ENCODE peak calls at places on chromosomes 13 and 19, in nine cellular contexts. D is AG04450, G is heart right ventricle, U is RWPE1, C is right lobe of liver, R is transverse colon, N is uterus, V is esophagus squamous epithelium, F is body of pancreas. P is an unnamed sample.
A peak's percentile ranks its signal among the peaks of the same experiment; 100 is the strongest.

GRCh38 chr19:18373892-18374629 is 11.9 kb upstream of the GDF15 start:
- DNase-seq in R (peak; percentile 84), U (peak; percentile 86), V (peak; percentile 69), C (peak; percentile 80), F (peak; percentile 96), N (peak; percentile 95), G (peak; percentile 95), D (peak; percentile 96), P (peak; percentile 97)

GRCh38 chr13:40388617-40389016 is 277.8 kb downstream of the FOXO1 start:
- DNase-seq in U (no peak), N (no peak), C (no peak), V (peak; percentile 32), F (peak; percentile 22), G (no peak), R (peak; percentile 64), D (no peak), P (peak; percentile 46)

GRCh38 chr13:70108276-70108845 is at the start of gene KLHL1:
- DNase-seq in D (no peak), V (no peak), F (no peak), N (no peak), C (no peak), U (no peak), G (no peak), R (no peak), P (no peak)

GRCh38 chr13:112885782-112886268 is 83.2 kb upstream of the MCF2L start:
- DNase-seq in D (peak; percentile 68), V (no peak), C (peak; percentile 94), G (peak; percentile 75), F (peak; percentile 95), U (peak; percentile 85), N (peak; percentile 65), R (peak; percentile 85), P (peak; percentile 78)

GRCh38 chr19:16571689-16572331 is 405 bp downstream of the SLC35E1 start:
- DNase-seq in U (no peak), R (peak; percentile 51), V (no peak), D (no peak), N (no peak), G (no peak), F (no peak), C (no peak), P (peak; percentile 88)

GRCh38 chr13:99105160-99105559 is 95.5 kb upstream of the UBAC2 start:
- DNase-seq in G (no peak), C (peak; percentile 53), U (no peak), N (no peak), V (no peak), F (no peak), R (no peak), D (no peak), P (no peak)

GRCh38 chr13:113821847-113822246 is 42.0 kb downstream of the GAS6 start:
- DNase-seq in U (no peak), V (no peak), R (no peak), N (no peak), D (no peak), C (no peak), F (no peak), G (no peak), P (no peak)

GRCh38 chr13:45433381-45433790 is 15.2 kb upstream of the SLC25A30 start:
- DNase-seq in F (no peak), D (no peak), G (no peak), R (no peak), U (no peak), V (no peak), C (peak; percentile 66), N (no peak), P (no peak)

GRCh38 chr13:111908981-111909380 is 158.0 kb upstream of the SOX1 start:
- DNase-seq in C (peak; percentile 37), N (no peak), V (no peak), G (no peak), D (no peak), U (no peak), F (no peak), R (no peak), P (no peak)

GRCh38 chr13:98162935-98163334 is 14.1 kb downstream of the RNF113B start:
- DNase-seq in D (no peak), U (no peak), C (no peak), G (no peak), F (no peak), N (no peak), R (no peak), V (no peak), P (no peak)

GRCh38 chr13:103772576-103772975 is 706.4 kb upstream of the SLC10A2 start:
- DNase-seq in U (no peak), N (no peak), C (no peak), R (no peak), F (no peak), D (no peak), G (no peak), V (no peak), P (no peak)

GRCh38 chr19:17807731-17808316 is 12.9 kb downstream of the B3GNT3 start:
- DNase-seq in G (no peak), F (no peak), V (no peak), D (no peak), U (no peak), R (no peak), N (no peak), C (no peak), P (no peak)

GRCh38 chr19:7293795-7294570 is at the start of gene INSR:
- DNase-seq in G (peak; percentile 90), V (peak; percentile 9), F (peak; percentile 92), N (peak; percentile 89), R (peak; percentile 93), C (peak; percentile 94), D (peak; percentile 47), U (peak; percentile 85), P (peak; percentile 94)

GRCh38 chr13:102244617-102245227 is 157.1 kb downstream of the FGF14 start:
- DNase-seq in G (no peak), N (no peak), C (no peak), V (no peak), F (no peak), D (no peak), U (no peak), R (no peak), P (no peak)

GRCh38 chr19:16372065-16372915 is 47.7 kb downstream of the KLF2 start:
- DNase-seq in R (no peak), U (no peak), D (no peak), N (no peak), G (no peak), C (no peak), V (no peak), F (no peak), P (peak; percentile 51)

GRCh38 chr19:1066251-1066747 is 668 bp upstream of the ARHGAP45 start:
- DNase-seq in G (no peak), V (no peak), R (no peak), C (no peak), D (no peak), F (no peak), U (no peak), N (no peak), P (no peak)

DNA sequence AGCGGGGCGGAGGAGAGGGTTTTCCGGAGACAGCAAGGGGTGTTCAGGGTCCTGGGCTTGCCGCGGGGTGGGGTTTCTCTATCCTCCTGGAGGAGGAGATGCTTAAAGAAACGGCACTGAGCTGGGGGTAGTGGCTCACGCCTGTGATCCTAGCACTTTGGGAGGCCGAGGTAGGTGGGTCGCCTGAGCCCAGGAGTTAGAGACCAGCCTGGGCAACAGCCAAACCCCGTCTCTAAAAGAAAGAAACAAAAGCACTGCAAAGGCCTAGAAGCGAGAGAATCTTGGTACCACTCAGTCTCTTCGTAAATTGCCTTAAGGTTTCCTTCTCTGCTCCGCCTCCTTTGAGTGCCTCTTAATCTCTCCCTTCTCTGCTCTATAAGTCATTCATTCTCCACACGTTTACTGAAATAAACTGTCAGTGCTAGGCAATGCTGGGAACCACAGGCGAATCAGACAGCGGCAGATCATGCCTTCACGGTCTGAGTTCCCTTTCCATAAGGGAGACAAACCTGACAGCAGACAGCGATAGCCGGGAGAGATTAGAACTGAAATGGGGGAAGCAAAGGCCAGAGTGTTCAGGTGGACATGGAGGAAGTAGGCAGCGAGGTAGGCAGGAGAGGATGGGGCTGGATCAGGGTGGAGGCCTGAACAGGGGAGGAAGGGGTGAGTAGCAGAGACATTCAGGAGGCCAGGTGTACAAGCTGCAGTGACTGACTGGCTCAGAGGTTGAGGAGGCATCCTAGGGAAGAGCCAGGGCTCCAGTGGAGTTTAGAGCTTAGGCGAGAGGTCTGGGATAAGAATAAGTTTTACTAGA is 580 bp downstream of the EIF3K start:
- DNase-seq in V (no peak), U (no peak), G (no peak), N (no peak), D (no peak), R (no peak), F (no peak), C (no peak), P (no peak)
- H3K27ac ChIP-seq in V (peak overlapping the region; percentile 89), U (peak overlapping the region; percentile 89), G (peak overlapping the region; percentile 93), N (peak overlapping the region; percentile 69), D (peak overlapping the region; percentile 39), R (peak overlapping the region; percentile 91), F (peak overlapping the region; percentile 48), C (peak overlapping the region; percentile 66), P (peak overlapping the region; percentile 84)

GRCh38 chr19:42247631-42248199 is 5.3 kb upstream of the GSK3A start:
- DNase-seq in U (no peak), N (peak; percentile 31), D (no peak), R (no peak), G (no peak), V (no peak), C (no peak), F (no peak), P (no peak)
- TF ChIP-seq CTCF in U (no peak), N (no peak), D (no peak), R (no peak), G (no peak), V (no peak), C (no peak), F (no peak), P (no peak)

GRCh38 chr19:3538965-3539742 is at the start of gene TEKTIP1:
- DNase-seq in G (no peak), F (no peak), R (no peak), N (no peak), U (no peak), C (no peak), D (no peak), V (no peak), P (no peak)
- H3K27ac ChIP-seq in G (no peak within 1 kb of the TSS), F (no peak within 1 kb of the TSS), R (no peak within 1 kb of the TSS), N (no peak within 1 kb of the TSS), U (peak within 1 kb of the TSS; percentile 45), C (no peak within 1 kb of the TSS), D (no peak within 1 kb of the TSS), V (no peak within 1 kb of the TSS), P (no peak within 1 kb of the TSS)

GRCh38 chr19:10641248-10641647 is 12.9 kb upstream of the ILF3 start:
- DNase-seq in V (no peak), N (no peak), D (no peak), C (no peak), G (no peak), R (no peak), F (no peak), U (no peak), P (no peak)

GRCh38 chr19:10644351-10645007 is 9.7 kb upstream of the ILF3 start:
- DNase-seq in C (peak; percentile 84), F (peak; percentile 89), V (no peak), N (peak; percentile 82), R (peak; percentile 90), G (peak; percentile 90), U (peak; percentile 90), D (peak; percentile 45), P (peak; percentile 95)

GRCh38 chr19:10643166-10643967 is 10.8 kb upstream of the ILF3 start:
- DNase-seq in V (no peak), U (no peak), G (no peak), D (no peak), R (no peak), F (no peak), C (no peak), N (no peak), P (no peak)

GRCh38 chr19:10643968-10644290 is 10.2 kb upstream of the ILF3 start:
- DNase-seq in D (no peak), R (no peak), U (no peak), V (no peak), G (peak; percentile 23), C (no peak), F (no peak), N (no peak), P (no peak)

GRCh38 chr19:10642473-10642872 is 11.7 kb upstream of the ILF3 start:
- DNase-seq in G (no peak), V (no peak), D (no peak), F (no peak), U (no peak), C (no peak), R (no peak), N (no peak), P (no peak)
- TF ChIP-seq CTCF in G (no peak), V (no peak), D (no peak), F (no peak), U (no peak), C (no peak), R (no peak), N (no peak), P (no peak)